ENCODE peak calls at places on chromosome 13, in six cellular contexts. H, D, I, C, W and B are unnamed samples.

GRCh38 chr13:102892504-102892903 is 46.7 kb downstream of the ERCC5 start:
- DNase-seq in I (no peak), C (no peak), D (no peak), H (no peak), W (no peak), B (no peak)

GRCh38 chr13:79775830-79776229 is 294.9 kb downstream of the NDFIP2 start:
- DNase-seq in C (no peak), D (no peak), I (no peak), W (peak; percentile 84), H (peak; percentile 71), B (peak; percentile 39)

GRCh38 chr13:100941377-100941776 is 266.8 kb upstream of the TMTC4 start:
- DNase-seq in I (no peak), W (no peak), D (no peak), C (no peak), H (no peak), B (no peak)

GRCh38 chr13:33797622-33798021 is 20.3 kb upstream of the RFC3 start:
- DNase-seq in I (no peak), C (no peak), W (peak; percentile 22), H (no peak), D (no peak), B (no peak)

GRCh38 chr13:100214886-100215285 is 126.0 kb downstream of the PCCA start:
- DNase-seq in C (no peak), I (no peak), H (no peak), D (no peak), W (peak; percentile 44), B (no peak)

GRCh38 chr13:25906211-25906661 is 145.6 kb downstream of the SHISA2 start:
- DNase-seq in I (no peak), W (no peak), H (no peak), C (no peak), D (no peak), B (no peak)

GRCh38 chr13:33908111-33908510 is 90.2 kb downstream of the RFC3 start:
- DNase-seq in W (no peak), D (no peak), H (no peak), I (no peak), C (no peak), B (no peak)

GRCh38 chr13:45105895-45106294 is 14.4 kb upstream of the GTF2F2 start:
- DNase-seq in C (no peak), H (no peak), W (peak; percentile 46), I (no peak), D (no peak), B (no peak)

GRCh38 chr13:44397766-44398223 is 24.2 kb downstream of the SERP2 start:
- DNase-seq in C (no peak), I (no peak), D (no peak), H (no peak), W (no peak), B (no peak)

GRCh38 chr13:28044608-28045007 is 55.8 kb downstream of the FLT3 start:
- DNase-seq in W (peak; percentile 27), D (no peak), H (no peak), I (no peak), C (no peak), B (no peak)

GRCh38 chr13:41645313-41645712 is 188.0 kb downstream of the RGCC start:
- DNase-seq in W (peak; percentile 97), C (no peak), H (no peak), I (peak; percentile 44), D (no peak), B (no peak)

GRCh38 chr13:79581870-79582315 is 100.9 kb downstream of the NDFIP2 start:
- DNase-seq in C (no peak), H (no peak), I (peak; percentile 23), D (peak; percentile 37), W (peak; percentile 54), B (no peak)

GRCh38 chr13:43792456-43792855 is 5.7 kb upstream of the ENOX1 start:
- DNase-seq in H (no peak), W (peak; percentile 83), I (no peak), C (no peak), D (no peak), B (no peak)

GRCh38 chr13:110528371-110528770 is 33.2 kb downstream of the RAB20 start:
- DNase-seq in I (no peak), D (no peak), W (no peak), C (no peak), H (peak; percentile 41), B (no peak)

GRCh38 chr13:82458169-82458568 is 1424.1 kb downstream of the SLITRK1 start:
- DNase-seq in H (no peak), D (no peak), W (no peak), C (no peak), I (no peak), B (no peak)
- H3K4me3 ChIP-seq in H (no peak overlapping the region), D (no peak overlapping the region), W (no peak overlapping the region), C (no peak overlapping the region), I (no peak overlapping the region), B (no peak overlapping the region)

GRCh38 chr13:72296246-72296645 is 429.2 kb upstream of the DACH1 start:
- DNase-seq in C (no peak), W (no peak), D (no peak), I (no peak), H (no peak), B (no peak)

GRCh38 chr13:72295173-72295572 is 428.2 kb upstream of the DACH1 start:
- DNase-seq in I (no peak), H (no peak), C (no peak), W (peak; percentile 44), D (no peak), B (no peak)

GRCh38 chr13:72293206-72293605 is 426.2 kb upstream of the DACH1 start:
- DNase-seq in H (no peak), D (no peak), I (no peak), W (no peak), C (no peak), B (no peak)

DNA sequence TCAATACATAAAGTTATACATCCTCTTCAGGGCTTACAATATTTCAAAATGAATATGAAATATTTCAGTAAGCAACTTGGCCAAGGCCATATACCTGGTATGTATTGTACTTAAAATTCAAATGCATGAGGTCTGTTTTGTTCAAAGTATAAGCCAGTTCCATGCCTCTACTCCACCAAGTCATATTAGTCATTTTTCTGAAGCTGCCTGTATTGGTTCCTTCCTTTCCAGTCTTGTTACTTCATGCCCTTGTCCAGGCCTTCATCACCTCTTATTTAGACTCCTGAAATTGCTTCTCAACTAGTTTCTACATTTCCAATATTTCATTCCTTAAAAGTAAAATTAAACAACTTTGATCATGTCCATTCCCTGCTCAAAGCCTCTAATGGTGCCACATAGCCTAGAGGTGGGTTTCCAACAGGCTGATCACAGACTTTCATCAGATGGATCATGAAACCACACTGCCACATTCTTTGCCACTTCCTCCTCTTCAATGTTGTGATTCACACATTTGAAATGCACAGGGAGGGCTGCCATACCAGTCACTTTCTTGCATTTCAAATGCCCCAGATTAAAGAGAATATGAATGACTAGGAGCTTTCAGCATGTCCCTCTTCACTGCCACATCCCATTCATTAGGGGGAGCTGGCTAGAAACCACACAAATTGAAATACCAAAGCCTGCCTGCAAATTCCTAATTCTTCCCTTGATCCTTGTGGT is 424.1 kb upstream of the DACH1 start:
- DNase-seq in I (no peak), W (peak; percentile 81), D (no peak), C (no peak), H (no peak), B (no peak)
- TF ChIP-seq CTCF in I (no peak), W (peak; percentile 14), D (no peak), C (no peak), H (no peak), B (no peak)

GRCh38 chr13:37208052-37208451 is 102.6 kb upstream of the CSNK1A1L start:
- DNase-seq in H (no peak), D (no peak), C (no peak), W (no peak), I (no peak), B (no peak)
- H3K4me3 ChIP-seq in H (no peak overlapping the region), D (no peak overlapping the region), C (no peak overlapping the region), W (no peak overlapping the region), I (no peak overlapping the region), B (no peak overlapping the region)

GRCh38 chr13:75407998-75408397 is 74.0 kb downstream of the TBC1D4 start:
- DNase-seq in H (no peak), C (no peak), D (no peak), W (no peak), I (no peak), B (no peak)
- TF ChIP-seq CTCF in H (no peak), C (no peak), D (no peak), W (no peak), I (no peak), B (no peak)

GRCh38 chr13:60467098-60467497 is 70.1 kb downstream of the TDRD3 start:
- DNase-seq in C (no peak), I (no peak), D (no peak), H (no peak), W (no peak), B (no peak)
- H3K4me3 ChIP-seq in C (no peak overlapping the region), I (no peak overlapping the region), D (no peak overlapping the region), H (no peak overlapping the region), W (no peak overlapping the region), B (no peak overlapping the region)

GRCh38 chr13:108425056-108425455 is 155.5 kb downstream of the TNFSF13B start:
- DNase-seq in D (no peak), C (no peak), H (no peak), W (no peak), I (no peak), B (no peak)
- TF ChIP-seq CTCF in D (no peak), C (no peak), H (no peak), W (no peak), I (no peak), B (no peak)